ENCODE peak calls at places on chromosomes 6 and 20, in seven cellular contexts. Y is endothelial cell, Z is GM06990, M is GM20000, C is tibial nerve, U is mammary epithelial cell, K is progenitor cell of endocrine pancreas. R is an unnamed sample.

GRCh38 chr20:45991616-45992015 is 17.1 kb upstream of the MMP9 start:
- DNase-seq in Y (no peak), Z (no peak), M (no peak), C (no peak), U (no peak), K (no peak), R (no peak)

GRCh38 chr20:20192366-20192765 is 140.0 kb downstream of the CFAP61 start:
- DNase-seq in Y (no peak), Z (no peak), M (no peak), C (no peak), U (no peak), K (no peak), R (no peak)

GRCh38 chr6:124026645-124027044 is 223.0 kb downstream of the NKAIN2 start:
- DNase-seq in Y (no peak), Z (no peak), M (no peak), C (no peak), U (no peak), K (no peak), R (no peak)

GRCh38 chr20:53146201-53146891 is 174.2 kb downstream of the TSHZ2 start:
- DNase-seq in Y (no peak), Z (peak; percentile 13), M (no peak), C (no peak), U (no peak), K (no peak), R (peak; percentile 69)

GRCh38 chr20:2244523-2244922 is 51.3 kb upstream of the TGM3 start:
- DNase-seq in Y (no peak), Z (no peak), M (no peak), C (no peak), U (no peak), K (no peak), R (no peak)

GRCh38 chr6:131868836-131869235 is 61.0 kb downstream of the ENPP1 start:
- DNase-seq in Y (no peak), Z (no peak), M (no peak), C (no peak), U (no peak), K (no peak), R (no peak)

GRCh38 chr6:20402181-20403079 is 751 bp downstream of the E2F3 start:
- DNase-seq in Y (peak; percentile 54), Z (peak; percentile 57), M (peak; percentile 50), C (peak; percentile 47), U (peak; percentile 48), K (peak; percentile 46), R (peak; percentile 49)

GRCh38 chr6:1081566-1081965 is 230.3 kb upstream of the FOXQ1 start:
- DNase-seq in Y (no peak), Z (no peak), M (no peak), C (no peak), U (no peak), K (no peak), R (no peak)

GRCh38 chr6:157714153-157714490 is 108.9 kb upstream of the SNX9 start:
- DNase-seq in Y (no peak), Z (no peak), M (no peak), C (no peak), U (no peak), K (no peak), R (no peak)

GRCh38 chr6:22448311-22448711 is 121.1 kb upstream of the HDGFL1 start:
- DNase-seq in Y (peak; percentile 6), Z (no peak), M (no peak), C (no peak), U (no peak), K (no peak), R (no peak)

GRCh38 chr20:52167232-52167840 is 24.2 kb downstream of the ZFP64 start:
- DNase-seq in Y (no peak), Z (no peak), M (no peak), C (no peak), U (no peak), K (no peak), R (no peak)

GRCh38 chr6:99002826-99003225 is 55.1 kb upstream of the FBXL4 start:
- DNase-seq in Y (no peak), Z (no peak), M (no peak), C (no peak), U (no peak), K (no peak), R (no peak)

GRCh38 chr6:127886603-127887002 is 14.3 kb downstream of the THEMIS start:
- DNase-seq in Y (no peak), Z (no peak), M (no peak), C (no peak), U (no peak), K (no peak), R (no peak)

GRCh38 chr6:108203189-108204119 is 37.6 kb downstream of the NR2E1 start:
- DNase-seq in Y (no peak), Z (peak; percentile 20), M (peak; percentile 41), C (no peak), U (no peak), K (no peak), R (no peak)

GRCh38 chr6:157755752-157756411 is 67.2 kb upstream of the SNX9 start:
- DNase-seq in Y (no peak), Z (no peak), M (no peak), C (no peak), U (no peak), K (no peak), R (peak; percentile 92)

GRCh38 chr6:66662196-66662595 is 955.2 kb upstream of the EYS start:
- DNase-seq in Y (no peak), Z (no peak), M (no peak), C (no peak), U (no peak), K (no peak), R (no peak)

GRCh38 chr6:6566766-6567165 is 21.8 kb upstream of the LY86 start:
- DNase-seq in Y (no peak), Z (no peak), M (no peak), C (no peak), U (no peak), K (no peak), R (no peak)

GRCh38 chr20:31822421-31823330 is 3.5 kb downstream of the MYLK2 start:
- DNase-seq in Y (peak; percentile 86), Z (peak; percentile 51), M (peak; percentile 92), C (peak; percentile 79), U (peak; percentile 29), K (peak; percentile 92), R (peak; percentile 78)

GRCh38 chr6:129031051-129031599 is 148.2 kb downstream of the LAMA2 start:
- DNase-seq in Y (no peak), Z (no peak), M (no peak), C (no peak), U (peak; percentile 6), K (no peak), R (no peak)

GRCh38 chr6:33993653-33994052 is 152.2 kb downstream of the GRM4 start:
- DNase-seq in Y (no peak), Z (no peak), M (no peak), C (no peak), U (no peak), K (no peak), R (no peak)

GRCh38 chr6:93282521-93283031 is 136.8 kb downstream of the EPHA7 start:
- DNase-seq in Y (no peak), Z (no peak), M (no peak), C (no peak), U (no peak), K (no peak), R (no peak)

GRCh38 chr6:130322673-130323268 is 43.0 kb upstream of the TMEM200A start:
- DNase-seq in Y (peak; percentile 13), Z (no peak), M (peak; percentile 38), C (peak; percentile 57), U (peak; percentile 31), K (no peak), R (peak; percentile 68)

GRCh38 chr6:70622426-70622825 is 45.3 kb upstream of the SMAP1 start:
- DNase-seq in Y (no peak), Z (no peak), M (no peak), C (no peak), U (no peak), K (no peak), R (no peak)

GRCh38 chr20:23293689-23294088 is 56.9 kb upstream of the NXT1 start:
- DNase-seq in Y (no peak), Z (no peak), M (no peak), C (peak; percentile 46), U (no peak), K (no peak), R (no peak)

GRCh38 chr20:50317116-50317515 is 126.5 kb downstream of the CEBPB start:
- DNase-seq in Y (no peak), Z (no peak), M (no peak), C (no peak), U (no peak), K (no peak), R (no peak)

GRCh38 chr6:45185403-45186251 is 142.5 kb upstream of the RUNX2 start:
- DNase-seq in Y (no peak), Z (no peak), M (no peak), C (no peak), U (no peak), K (no peak), R (peak; percentile 54)

GRCh38 chr6:127118505-127119360 is at the start of gene RSPO3:
- DNase-seq in Y (peak; percentile 40), Z (peak; percentile 20), M (peak; percentile 51), C (peak; percentile 34), U (peak; percentile 17), K (peak; percentile 15), R (peak; percentile 31)

DNA sequence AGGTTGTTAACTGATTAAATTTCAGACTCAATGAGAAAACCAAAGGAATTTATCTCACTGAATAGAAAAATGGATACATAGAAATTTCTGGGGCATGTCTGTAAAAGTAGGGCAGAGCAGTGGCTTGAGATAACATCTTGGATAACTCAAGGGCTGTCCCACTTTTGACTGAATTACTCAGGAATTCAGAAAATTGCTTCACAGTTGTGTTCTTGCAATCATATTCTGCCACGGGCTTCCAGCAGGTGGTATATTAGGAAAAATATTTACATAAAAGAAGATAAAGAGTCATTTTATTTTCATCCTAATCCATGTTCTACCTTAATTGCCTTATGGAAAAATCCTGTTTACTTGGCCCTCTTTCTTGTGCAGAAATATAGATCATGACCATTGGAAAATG is 156.4 kb upstream of the AKIRIN2 start:
- DNase-seq in Y (no peak), Z (no peak), M (no peak), C (no peak), U (no peak), K (no peak), R (no peak)
- TF ChIP-seq CTCF in Y (no peak), Z (no peak), M (no peak), C (no peak), U (no peak), K (no peak), R (no peak)

GRCh38 chr6:112600168-112600567 is 253.0 kb downstream of the RFPL4B start:
- DNase-seq in Y (no peak), Z (no peak), M (no peak), C (no peak), U (no peak), K (no peak), R (no peak)
- TF ChIP-seq CTCF in Y (no peak), Z (no peak), M (no peak), C (no peak), U (no peak), K (no peak), R (no peak)

DNA sequence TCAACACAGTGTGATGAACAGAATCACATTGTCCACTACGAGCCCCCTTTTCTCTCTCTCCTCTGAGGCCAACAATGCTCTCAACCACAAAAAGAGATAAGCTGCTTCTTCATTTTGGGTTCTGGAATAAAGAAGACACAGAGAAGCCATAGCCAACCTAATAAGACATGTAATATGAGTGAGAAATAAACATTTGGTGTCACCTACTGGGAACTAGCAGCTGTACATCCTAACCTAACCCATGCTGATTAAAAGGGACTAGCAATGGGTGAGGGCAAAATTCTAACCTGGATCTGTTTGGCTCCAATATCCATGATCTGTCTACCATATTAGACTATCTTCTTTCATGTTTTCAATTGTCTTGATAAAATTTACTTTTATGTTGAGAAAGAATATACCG is 369.1 kb upstream of the MARCKS start:
- DNase-seq in Y (no peak), Z (no peak), M (no peak), C (no peak), U (no peak), K (no peak), R (no peak)
- TF ChIP-seq CTCF in Y (no peak), Z (no peak), M (no peak), C (no peak), U (peak; percentile 16), K (no peak), R (no peak)

GRCh38 chr6:158799051-158799792 is 19.9 kb downstream of the EZR start:
- DNase-seq in Y (no peak), Z (no peak), M (no peak), C (no peak), U (no peak), K (no peak), R (no peak)
- TF ChIP-seq CTCF in Y (no peak), Z (no peak), M (no peak), C (no peak), U (no peak), K (no peak), R (no peak)